ENCODE peak calls at places on chromosome 13, in four cellular contexts. Y, I, H and P are unnamed samples.

GRCh38 chr13:80888421-80888820 is 547.5 kb upstream of the SPRY2 start:
- DNase-seq in Y (no peak), I (no peak), H (no peak), P (no peak)

GRCh38 chr13:29573190-29573589 is 22.3 kb downstream of the SLC7A1 start:
- DNase-seq in Y (no peak), I (no peak), H (peak), P (no peak)

GRCh38 chr13:74825170-74825948 is 656.6 kb downstream of the TBC1D4 start:
- DNase-seq in Y (no peak), I (no peak), H (no peak), P (no peak)

GRCh38 chr13:29771247-29771646 is 79.2 kb downstream of the UBL3 start:
- DNase-seq in Y (no peak), I (no peak), H (peak), P (no peak)

GRCh38 chr13:89925107-89925506 is 1422.4 kb upstream of the MIR17HG start:
- DNase-seq in Y (no peak), I (no peak), H (no peak), P (no peak)

GRCh38 chr13:112849500-112849899 is 119.5 kb upstream of the MCF2L start:
- DNase-seq in Y (no peak), I (no peak), H (no peak), P (no peak)

GRCh38 chr13:110405597-110406450 is 98.7 kb downstream of the COL4A2 start:
- DNase-seq in Y (no peak), I (no peak), H (no peak), P (no peak)

GRCh38 chr13:50400035-50400726 is 384.9 kb downstream of the KCNRG start:
- DNase-seq in Y (no peak), I (peak), H (no peak), P (no peak)

GRCh38 chr13:30847697-30848307 is 58.3 kb upstream of the MEDAG start:
- DNase-seq in Y (no peak), I (no peak), H (no peak), P (no peak)

GRCh38 chr13:47220453-47221150 is 323.7 kb upstream of the HTR2A start:
- DNase-seq in Y (no peak), I (no peak), H (no peak), P (no peak)

GRCh38 chr13:105616313-105617075 is 919.0 kb downstream of the EFNB2 start:
- DNase-seq in Y (no peak), I (no peak), H (no peak), P (no peak)

GRCh38 chr13:30870049-30870884 is 35.8 kb upstream of the MEDAG start:
- DNase-seq in Y (no peak), I (no peak), H (no peak), P (no peak)

GRCh38 chr13:42538996-42539395 is 35.0 kb upstream of the TNFSF11 start:
- DNase-seq in Y (no peak), I (no peak), H (no peak), P (no peak)

GRCh38 chr13:40406405-40407138 is 259.9 kb downstream of the FOXO1 start:
- DNase-seq in Y (no peak), I (no peak), H (no peak), P (no peak)

GRCh38 chr13:27311518-27312208 is 41.0 kb downstream of the RASL11A start:
- DNase-seq in Y (no peak), I (no peak), H (no peak), P (no peak)

GRCh38 chr13:42396501-42396900 is 124.5 kb downstream of the AKAP11 start:
- DNase-seq in Y (no peak), I (no peak), H (no peak), P (peak)

GRCh38 chr13:97119899-97120745 is 102.0 kb upstream of the MBNL2 start:
- DNase-seq in Y (no peak), I (no peak), H (no peak), P (no peak)

GRCh38 chr13:25171517-25172302 is at the start of gene AMER2:
- DNase-seq in Y (peak), I (peak), H (peak), P (no peak)

GRCh38 chr13:20716951-20717350 is 13.5 kb downstream of the IL17D start:
- DNase-seq in Y (no peak), I (no peak), H (no peak), P (no peak)

GRCh38 chr13:112726018-112726767 is 36.4 kb downstream of the ATP11A start:
- DNase-seq in Y (no peak), I (no peak), H (no peak), P (no peak)